ENCODE peak calls at places on chromosomes 4 and X, in six cellular contexts. One of them, this sample, is unnamed.
A peak's percentile ranks its signal among the peaks of the same experiment; 100 is the strongest.

GRCh38 chrX:54495814-54496516 is at the start of gene FGD1:
- DNase-seq in GM12864: no peak
- DNase-seq in aorta: peak; percentile 89
- DNase-seq in fibroblast of mammary gland: peak; percentile 47
- DNase-seq in activated T-helper 9 cell treated with anti-CD3 and anti-CD28 coated beads, Interleukin-2, amount 50 U/mL, for 16 hours: peak; percentile 19
- DNase-seq in amygdala: peak; percentile 20
- DNase-seq in this sample: peak; percentile 41

GRCh38 chr4:22672944-22673343 is 19.8 kb upstream of the GBA3 start:
- DNase-seq in GM12864: no peak
- DNase-seq in aorta: no peak
- DNase-seq in fibroblast of mammary gland: no peak
- DNase-seq in activated T-helper 9 cell treated with anti-CD3 and anti-CD28 coated beads, Interleukin-2, amount 50 U/mL, for 16 hours: no peak
- DNase-seq in amygdala: no peak
- DNase-seq in this sample: no peak

GRCh38 chrX:8235026-8235425 is 64.0 kb upstream of the VCX2 start:
- DNase-seq in GM12864: no peak
- DNase-seq in aorta: no peak
- DNase-seq in fibroblast of mammary gland: peak; percentile 26
- DNase-seq in activated T-helper 9 cell treated with anti-CD3 and anti-CD28 coated beads, Interleukin-2, amount 50 U/mL, for 16 hours: no peak
- DNase-seq in amygdala: no peak
- DNase-seq in this sample: no peak

GRCh38 chrX:100263650-100264049 is 146.4 kb downstream of the PCDH19 start:
- DNase-seq in GM12864: no peak
- DNase-seq in aorta: no peak
- DNase-seq in fibroblast of mammary gland: peak; percentile 4
- DNase-seq in activated T-helper 9 cell treated with anti-CD3 and anti-CD28 coated beads, Interleukin-2, amount 50 U/mL, for 16 hours: no peak
- DNase-seq in amygdala: no peak
- DNase-seq in this sample: no peak

GRCh38 chrX:119036369-119037029 is 36.3 kb upstream of the CT47C1 start:
- DNase-seq in GM12864: no peak
- DNase-seq in aorta: no peak
- DNase-seq in fibroblast of mammary gland: peak; percentile 3
- DNase-seq in activated T-helper 9 cell treated with anti-CD3 and anti-CD28 coated beads, Interleukin-2, amount 50 U/mL, for 16 hours: no peak
- DNase-seq in amygdala: no peak
- DNase-seq in this sample: no peak

GRCh38 chr4:37981425-37981824 is 21.2 kb downstream of the PTTG2 start:
- DNase-seq in GM12864: no peak
- DNase-seq in aorta: no peak
- DNase-seq in fibroblast of mammary gland: no peak
- DNase-seq in activated T-helper 9 cell treated with anti-CD3 and anti-CD28 coated beads, Interleukin-2, amount 50 U/mL, for 16 hours: no peak
- DNase-seq in amygdala: no peak
- DNase-seq in this sample: no peak

GRCh38 chr4:159278399-159278798 is 175.5 kb downstream of the RAPGEF2 start:
- DNase-seq in GM12864: no peak
- DNase-seq in aorta: no peak
- DNase-seq in fibroblast of mammary gland: peak; percentile 65
- DNase-seq in activated T-helper 9 cell treated with anti-CD3 and anti-CD28 coated beads, Interleukin-2, amount 50 U/mL, for 16 hours: no peak
- DNase-seq in amygdala: no peak
- DNase-seq in this sample: peak; percentile 25

GRCh38 chrX:66676413-66676812 is 37.5 kb upstream of the EDA2R start:
- DNase-seq in GM12864: no peak
- DNase-seq in aorta: no peak
- DNase-seq in fibroblast of mammary gland: peak; percentile 84
- DNase-seq in activated T-helper 9 cell treated with anti-CD3 and anti-CD28 coated beads, Interleukin-2, amount 50 U/mL, for 16 hours: no peak
- DNase-seq in amygdala: no peak
- DNase-seq in this sample: peak; percentile 53

GRCh38 chr4:88382621-88383020 is 4.0 kb downstream of the HERC6 start:
- DNase-seq in GM12864: peak; percentile 47
- DNase-seq in aorta: no peak
- DNase-seq in fibroblast of mammary gland: no peak
- DNase-seq in activated T-helper 9 cell treated with anti-CD3 and anti-CD28 coated beads, Interleukin-2, amount 50 U/mL, for 16 hours: peak; percentile 22
- DNase-seq in amygdala: no peak
- DNase-seq in this sample: no peak

GRCh38 chrX:151634937-151635336 is 60.3 kb upstream of the PRRG3 start:
- DNase-seq in GM12864: no peak
- DNase-seq in aorta: no peak
- DNase-seq in fibroblast of mammary gland: no peak
- DNase-seq in activated T-helper 9 cell treated with anti-CD3 and anti-CD28 coated beads, Interleukin-2, amount 50 U/mL, for 16 hours: no peak
- DNase-seq in amygdala: no peak
- DNase-seq in this sample: no peak